ENCODE peak calls at places on chromosomes 7 and 10, in seven cellular contexts. Z, Y, A, P, F, G and I are unnamed samples.

GRCh38 chr10:70935631-70936030 is 47.3 kb upstream of the PCBD1 start:
- DNase-seq in Z (no peak), Y (no peak), A (no peak), P (no peak), F (no peak), G (no peak), I (peak)

GRCh38 chr7:133358728-133359127 is 105.8 kb downstream of the EXOC4 start:
- DNase-seq in Z (no peak), Y (no peak), A (no peak), P (no peak), F (no peak), G (peak), I (no peak)

GRCh38 chr7:29622335-29623265 is 59.0 kb downstream of the PRR15 start:
- DNase-seq in Z (no peak), Y (no peak), A (no peak), P (no peak), F (no peak), G (peak), I (no peak)

GRCh38 chr7:107809179-107809578 is 6.2 kb upstream of the SLC26A3 start:
- DNase-seq in Z (no peak), Y (no peak), A (no peak), P (no peak), F (no peak), G (no peak), I (no peak)

GRCh38 chr10:20839141-20839540 is 58.0 kb downstream of the NEBL start:
- DNase-seq in Z (no peak), Y (no peak), A (no peak), P (no peak), F (no peak), G (no peak), I (no peak)

GRCh38 chr10:87829986-87830732 is 12.1 kb upstream of the ATAD1 start:
- DNase-seq in Z (no peak), Y (no peak), A (no peak), P (no peak), F (no peak), G (no peak), I (no peak)

GRCh38 chr10:86824151-86824550 is 67.7 kb downstream of the BMPR1A start:
- DNase-seq in Z (no peak), Y (no peak), A (no peak), P (no peak), F (no peak), G (no peak), I (no peak)

GRCh38 chr10:22427890-22428571 is 82.7 kb downstream of the SPAG6 start:
- DNase-seq in Z (no peak), Y (no peak), A (no peak), P (no peak), F (no peak), G (peak), I (no peak)

GRCh38 chr10:33556581-33556980 is 222.1 kb upstream of the NRP1 start:
- DNase-seq in Z (no peak), Y (no peak), A (peak), P (no peak), F (no peak), G (no peak), I (no peak)

GRCh38 chr7:143408686-143409551 is at the start of gene EPHA1:
- DNase-seq in Z (peak), Y (no peak), A (no peak), P (no peak), F (no peak), G (no peak), I (no peak)

GRCh38 chr7:151794508-151795167 is 82.3 kb downstream of the PRKAG2 start:
- DNase-seq in Z (no peak), Y (no peak), A (no peak), P (peak), F (no peak), G (peak), I (peak)

GRCh38 chr7:142859829-142860228 is 5.0 kb downstream of the EPHB6 start:
- DNase-seq in Z (no peak), Y (no peak), A (no peak), P (no peak), F (peak), G (peak), I (no peak)

GRCh38 chr10:131560166-131560565 is 248.6 kb upstream of the TCERG1L start:
- DNase-seq in Z (no peak), Y (no peak), A (peak), P (no peak), F (no peak), G (no peak), I (no peak)

GRCh38 chr10:50416885-50417284 is 165.6 kb upstream of the ASAH2 start:
- DNase-seq in Z (no peak), Y (no peak), A (no peak), P (no peak), F (no peak), G (no peak), I (no peak)

GRCh38 chr10:105952153-105952552 is 1212.4 kb downstream of the SORCS1 start:
- DNase-seq in Z (peak), Y (no peak), A (peak), P (no peak), F (no peak), G (peak), I (no peak)

GRCh38 chr7:148914208-148914777 is 30.2 kb upstream of the EZH2 start:
- DNase-seq in Z (no peak), Y (no peak), A (no peak), P (no peak), F (no peak), G (peak), I (no peak)

GRCh38 chr10:113132651-113133088 is 182.6 kb downstream of the TCF7L2 start:
- DNase-seq in Z (peak), Y (no peak), A (peak), P (no peak), F (no peak), G (peak), I (no peak)

GRCh38 chr10:99337261-99337905 is 8.2 kb downstream of the CNNM1 start:
- DNase-seq in Z (no peak), Y (no peak), A (peak), P (no peak), F (no peak), G (no peak), I (no peak)

GRCh38 chr10:116044722-116045374 is 228.2 kb downstream of the GFRA1 start:
- DNase-seq in Z (peak), Y (peak), A (no peak), P (peak), F (no peak), G (no peak), I (no peak)

GRCh38 chr7:11355571-11355970 is 381.9 kb downstream of the PHF14 start:
- DNase-seq in Z (no peak), Y (no peak), A (no peak), P (no peak), F (no peak), G (no peak), I (no peak)

GRCh38 chr7:105910172-105910571 is 33.8 kb upstream of the ATXN7L1 start:
- DNase-seq in Z (no peak), Y (no peak), A (no peak), P (no peak), F (no peak), G (no peak), I (no peak)

GRCh38 chr7:26583094-26583493 is 281.3 kb downstream of the SKAP2 start:
- DNase-seq in Z (no peak), Y (no peak), A (no peak), P (no peak), F (no peak), G (no peak), I (no peak)

GRCh38 chr7:30775992-30776391 is 4.8 kb downstream of the MINDY4 start:
- DNase-seq in Z (no peak), Y (no peak), A (no peak), P (no peak), F (no peak), G (no peak), I (no peak)

GRCh38 chr7:30505174-30505697 is 607 bp upstream of the GGCT start:
- DNase-seq in Z (no peak), Y (no peak), A (no peak), P (no peak), F (no peak), G (no peak), I (no peak)

GRCh38 chr10:23439452-23439919 is 611 bp downstream of the OTUD1 start:
- DNase-seq in Z (peak), Y (no peak), A (peak), P (peak), F (no peak), G (no peak), I (no peak)

GRCh38 chr7:142868188-142868811 is 13.4 kb downstream of the EPHB6 start:
- DNase-seq in Z (no peak), Y (no peak), A (no peak), P (no peak), F (no peak), G (no peak), I (no peak)

DNA sequence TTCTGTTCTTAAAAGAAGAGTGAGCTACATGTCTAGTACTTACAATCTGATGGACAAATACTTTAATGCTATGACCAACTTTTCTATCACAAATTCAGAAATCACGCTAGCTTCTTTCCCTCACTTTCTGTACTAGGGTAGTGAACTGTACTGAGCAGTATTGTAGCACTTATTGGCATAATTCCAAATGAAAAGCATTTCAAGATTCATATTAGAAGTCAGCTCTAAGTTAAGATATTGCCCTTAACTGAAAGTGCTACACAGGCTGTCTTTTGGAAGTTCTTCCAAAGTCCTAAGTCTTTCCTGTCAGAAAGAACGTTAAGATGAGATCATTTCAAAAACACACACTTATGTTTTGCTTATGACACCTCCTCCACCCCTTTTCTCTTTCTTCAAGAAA is 13.4 kb downstream of the P4HA1 start:
- DNase-seq in Z (no peak), Y (no peak), A (no peak), P (no peak), F (no peak), G (peak), I (no peak)
- H3K4me3 ChIP-seq in Z (no peak), Y (no peak), A (no peak), P (no peak), F (no peak), G (no peak), I (no peak)

GRCh38 chr10:75951627-75952026 is 520.2 kb downstream of the LRMDA start:
- DNase-seq in Z (no peak), Y (no peak), A (no peak), P (no peak), F (no peak), G (no peak), I (no peak)
- H3K27ac ChIP-seq in Z (no peak), Y (no peak), A (no peak), P (no peak), F (no peak), G (no peak), I (no peak)

DNA sequence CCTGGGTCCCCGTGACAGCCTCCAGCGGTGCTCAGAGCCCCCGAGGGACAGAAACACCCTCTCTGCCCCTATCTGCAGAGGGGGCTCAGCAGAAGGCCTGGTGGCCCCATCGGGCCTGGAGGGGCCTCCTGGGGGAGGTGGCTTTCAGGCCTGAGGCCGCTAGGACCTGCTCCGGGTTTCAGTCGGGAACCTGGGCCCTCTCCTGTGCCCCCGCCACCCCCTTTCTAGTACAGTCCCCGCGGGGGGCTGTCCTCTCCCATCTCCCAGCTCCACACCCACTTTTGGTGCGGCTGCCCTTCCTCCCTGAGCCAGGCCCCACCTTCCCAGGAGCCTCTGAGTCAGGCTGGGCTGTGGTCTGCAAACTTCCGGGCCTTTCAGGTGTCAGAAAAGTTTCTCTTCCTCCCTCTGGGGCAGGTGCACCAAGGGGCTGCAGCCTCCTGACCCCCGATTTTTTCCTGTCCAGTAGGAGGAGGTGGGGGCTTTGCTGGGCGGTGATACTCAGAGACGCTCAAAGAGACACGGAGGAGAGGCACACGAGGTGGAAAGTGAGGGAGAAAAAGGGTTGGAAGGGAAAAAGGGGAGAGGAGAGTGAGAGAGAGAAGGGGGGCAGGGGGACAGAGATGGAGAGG is 692 bp downstream of the CARD11 start:
- DNase-seq in Z (no peak), Y (no peak), A (no peak), P (no peak), F (peak), G (no peak), I (no peak)
- H3K4me3 ChIP-seq in Z (no peak), Y (peak), A (no peak), P (no peak), F (no peak), G (peak), I (peak)

GRCh38 chr10:107160866-107161265 is 3.6 kb downstream of the SORCS1 start:
- DNase-seq in Z (no peak), Y (no peak), A (no peak), P (no peak), F (no peak), G (no peak), I (no peak)

GRCh38 chr10:107163086-107163880 is 1.2 kb downstream of the SORCS1 start:
- DNase-seq in Z (no peak), Y (no peak), A (peak), P (no peak), F (no peak), G (no peak), I (no peak)

GRCh38 chr10:107163904-107164861 is at the start of gene SORCS1:
- DNase-seq in Z (peak), Y (no peak), A (peak), P (peak), F (no peak), G (no peak), I (peak)

GRCh38 chr10:107157071-107157470 is 7.4 kb downstream of the SORCS1 start:
- DNase-seq in Z (no peak), Y (no peak), A (no peak), P (no peak), F (no peak), G (no peak), I (no peak)

DNA sequence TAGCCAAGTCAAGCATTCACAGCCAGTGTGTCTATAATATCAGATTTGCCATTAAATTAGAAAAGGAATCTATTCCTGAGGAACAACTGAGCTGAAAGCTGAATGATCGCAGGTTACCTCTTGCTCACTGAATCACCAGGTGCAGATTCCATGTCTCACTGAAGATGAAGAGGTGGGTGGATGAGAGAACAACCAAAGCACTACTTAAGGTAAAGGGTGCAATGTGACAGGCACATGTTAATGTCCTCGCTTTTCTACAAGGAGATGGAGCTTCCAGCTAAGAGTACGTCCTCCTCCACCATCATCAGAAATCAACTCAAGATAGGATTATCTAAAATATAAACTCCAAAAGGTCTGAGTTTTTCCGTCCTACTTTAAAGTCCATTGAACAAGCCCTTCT is 4.6 kb downstream of the SORCS1 start:
- DNase-seq in Z (no peak), Y (no peak), A (no peak), P (no peak), F (no peak), G (no peak), I (no peak)
- H3K27ac ChIP-seq in Z (no peak), Y (no peak), A (no peak), P (no peak), F (no peak), G (no peak), I (no peak)

DNA sequence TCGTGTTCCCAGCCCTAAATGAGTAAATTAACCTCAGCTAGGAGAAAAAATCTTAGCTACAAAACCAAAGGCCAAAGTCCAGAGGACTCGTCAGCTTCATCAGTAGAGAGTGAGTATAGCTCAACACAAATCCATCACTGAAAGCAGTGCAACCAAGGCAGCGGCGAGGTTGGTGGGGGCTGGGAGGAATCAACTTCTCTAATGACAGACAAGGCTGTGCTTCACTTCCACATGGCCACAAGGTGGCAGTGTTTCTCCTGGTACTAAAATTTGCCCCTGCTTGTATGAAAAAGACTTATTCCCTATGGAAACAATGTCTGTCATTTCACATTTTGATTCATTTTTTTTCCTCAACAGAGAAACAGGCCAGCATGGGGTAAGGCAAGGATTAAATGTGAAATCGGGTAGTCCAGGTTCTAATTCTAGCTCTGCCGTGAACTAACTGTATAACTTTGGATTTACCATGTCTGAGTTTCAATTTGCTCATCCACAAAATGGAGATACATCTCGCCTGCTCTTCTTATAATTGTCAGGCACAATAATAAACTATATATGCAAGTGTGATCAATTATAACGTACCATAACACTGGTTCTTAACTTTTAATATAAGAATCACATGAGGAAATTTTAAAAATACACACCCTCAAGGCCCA is 39.3 kb downstream of the FAS start:
- DNase-seq in Z (peak), Y (peak), A (peak), P (peak), F (peak), G (peak), I (peak)
- H3K4me3 ChIP-seq in Z (no peak), Y (peak), A (no peak), P (no peak), F (no peak), G (no peak), I (no peak)

GRCh38 chr7:154415709-154416399 is 363.7 kb downstream of the DPP6 start:
- DNase-seq in Z (no peak), Y (no peak), A (no peak), P (no peak), F (no peak), G (no peak), I (no peak)
- H3K27ac ChIP-seq in Z (no peak), Y (no peak), A (no peak), P (no peak), F (no peak), G (no peak), I (no peak)

GRCh38 chr7:325811-326210 is 35.8 kb downstream of the FOXL3 start:
- DNase-seq in Z (no peak), Y (no peak), A (no peak), P (no peak), F (no peak), G (no peak), I (no peak)
- H3K4me3 ChIP-seq in Z (no peak), Y (no peak), A (no peak), P (no peak), F (no peak), G (no peak), I (no peak)

GRCh38 chr10:92238586-92239098 is 52.2 kb downstream of the CPEB3 start:
- DNase-seq in Z (peak), Y (no peak), A (no peak), P (no peak), F (peak), G (peak), I (peak)
- H3K27ac ChIP-seq in Z (peak), Y (peak), A (peak), P (peak), F (peak), G (no peak), I (no peak)

GRCh38 chr7:154304740-154305679 is 252.8 kb downstream of the DPP6 start:
- DNase-seq in Z (peak), Y (no peak), A (peak), P (no peak), F (no peak), G (no peak), I (no peak)
- H3K4me3 ChIP-seq in Z (no peak), Y (no peak), A (no peak), P (no peak), F (no peak), G (no peak), I (no peak)